ENCODE peak calls at places on chromosomes 11 and 22, in eight cellular contexts. M is NB4, E is GM12878, P is A549, X is H1, I is endothelial cell of umbilical vein, C is K562, F is SK-N-SH. H is an unnamed sample.

GRCh38 chr11:797300-798092 is 585 bp downstream of the SLC25A22 start:
- DNase-seq in P (peak), X (peak), C (peak), M (peak), I (peak), E (no peak), F (peak), H (peak)

GRCh38 chr22:29820941-29821789 is 16.9 kb downstream of the ASCC2 start:
- DNase-seq in M (peak), C (peak), I (peak), P (peak), X (no peak), E (peak), F (peak), H (peak)

GRCh38 chr11:76077575-76078150 is 128.6 kb downstream of the WNT11 start:
- DNase-seq in P (no peak), E (no peak), M (peak), C (no peak), F (no peak), X (no peak), I (peak), H (no peak)

GRCh38 chr22:30444632-30445437 is 19.3 kb downstream of the MTFP1 start:
- DNase-seq in P (peak), C (peak), M (peak), E (no peak), I (peak), F (peak), X (peak), H (peak)

GRCh38 chr22:30523646-30524489 is 18.4 kb upstream of the SEC14L4 start:
- DNase-seq in C (no peak), M (peak), X (no peak), I (no peak), F (no peak), E (no peak), P (no peak), H (no peak)

GRCh38 chr22:20970939-20971657 is 4.0 kb downstream of the AIFM3 start:
- DNase-seq in P (no peak), I (no peak), X (no peak), F (no peak), E (no peak), C (no peak), M (no peak), H (no peak)

GRCh38 chr11:79039122-79039521 is 401.7 kb downstream of the TENM4 start:
- DNase-seq in F (no peak), C (no peak), M (no peak), I (no peak), X (no peak), E (no peak), P (no peak), H (no peak)

GRCh38 chr11:106998126-106998525 is 20.1 kb downstream of the GUCY1A2 start:
- DNase-seq in M (no peak), C (no peak), X (no peak), I (no peak), F (no peak), E (no peak), P (no peak), H (no peak)

GRCh38 chr11:13206086-13206640 is 71.4 kb upstream of the BMAL1 start:
- DNase-seq in I (no peak), F (no peak), X (no peak), P (no peak), M (no peak), C (no peak), E (no peak), H (no peak)

GRCh38 chr11:104531075-104531474 is 367.1 kb upstream of the PDGFD start:
- DNase-seq in I (peak), P (peak), F (no peak), C (no peak), M (peak), E (no peak), X (no peak), H (peak)

GRCh38 chr22:31346733-31347250 is 646 bp upstream of the PATZ1 start:
- DNase-seq in X (no peak), C (peak), P (peak), I (peak), E (no peak), M (peak), F (peak), H (peak)

GRCh38 chr11:60950024-60950423 is 2.0 kb downstream of the SLC15A3 start:
- DNase-seq in X (no peak), F (no peak), C (no peak), M (no peak), E (no peak), P (no peak), I (no peak), H (no peak)
- H3K4me3 ChIP-seq in X (no peak), F (no peak), C (no peak), M (no peak), E (peak), P (no peak), I (no peak), H (no peak)

DNA sequence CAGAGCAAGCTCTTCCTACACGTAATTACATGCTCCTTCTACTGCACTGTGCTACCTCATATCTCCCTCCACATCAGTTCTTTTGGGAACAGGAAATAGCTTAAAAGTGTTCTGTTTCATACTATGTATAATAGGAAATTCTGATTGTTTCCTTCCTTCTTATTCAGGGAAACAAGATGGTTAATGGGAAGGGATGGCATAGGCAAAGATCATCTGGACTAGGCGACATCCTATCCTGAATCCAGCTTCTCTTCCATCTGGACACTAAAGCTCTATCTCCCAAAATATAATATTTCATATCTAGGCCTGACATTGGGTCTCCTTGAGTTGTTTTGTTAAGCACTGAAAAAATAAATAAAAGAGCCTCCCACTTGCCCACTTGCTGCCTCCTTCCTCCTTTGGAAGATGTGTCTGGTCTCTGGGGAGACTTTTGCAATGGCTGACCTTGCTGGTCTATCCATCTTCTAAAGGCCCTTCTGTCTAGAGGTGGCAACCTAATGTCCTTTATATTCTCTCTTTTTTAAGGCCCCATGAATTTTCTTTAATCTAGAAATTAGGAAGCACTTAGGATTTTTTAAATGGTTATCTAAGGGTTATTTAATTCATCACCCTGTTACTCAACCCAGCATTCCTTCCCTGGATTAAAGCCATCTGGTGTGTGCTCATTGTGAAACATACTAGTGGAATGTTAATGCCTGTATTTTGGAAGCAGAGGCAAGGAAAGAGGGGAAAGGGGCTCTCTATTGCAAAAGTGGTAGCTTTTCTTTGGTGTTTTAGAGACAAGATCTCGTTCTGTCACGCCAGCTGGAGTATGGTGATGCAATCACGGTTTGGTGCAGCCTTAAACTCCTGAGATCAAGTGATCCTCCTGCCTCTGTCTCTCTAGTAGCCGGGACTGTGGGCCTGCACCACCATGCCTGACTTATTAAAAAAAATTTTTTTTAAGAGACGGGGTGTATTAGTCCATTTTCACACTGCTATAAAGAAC is 20.6 kb downstream of the CLMP start:
- DNase-seq in I (no peak), P (no peak), M (peak), E (no peak), X (no peak), F (no peak), C (no peak), H (no peak)
- TF ChIP-seq MAX in I (no peak), P (no peak), M (no peak), E (no peak), X (no peak), F (peak), C (no peak), H (no peak)

GRCh38 chr11:46341454-46341853 is 5.8 kb upstream of the DGKZ start:
- DNase-seq in P (no peak), M (no peak), F (no peak), I (no peak), X (no peak), E (no peak), C (no peak), H (no peak)

GRCh38 chr11:46338636-46338987 is 8.7 kb upstream of the DGKZ start:
- DNase-seq in P (no peak), I (no peak), C (no peak), E (no peak), X (no peak), F (no peak), M (no peak), H (no peak)

GRCh38 chr11:46337626-46338345 is 9.5 kb upstream of the DGKZ start:
- DNase-seq in E (no peak), X (no peak), I (no peak), F (no peak), M (peak), C (peak), P (no peak), H (no peak)

GRCh38 chr11:46338988-46339666 is 8.1 kb upstream of the DGKZ start:
- DNase-seq in F (no peak), C (no peak), M (no peak), E (no peak), I (no peak), X (peak), P (no peak), H (no peak)

DNA sequence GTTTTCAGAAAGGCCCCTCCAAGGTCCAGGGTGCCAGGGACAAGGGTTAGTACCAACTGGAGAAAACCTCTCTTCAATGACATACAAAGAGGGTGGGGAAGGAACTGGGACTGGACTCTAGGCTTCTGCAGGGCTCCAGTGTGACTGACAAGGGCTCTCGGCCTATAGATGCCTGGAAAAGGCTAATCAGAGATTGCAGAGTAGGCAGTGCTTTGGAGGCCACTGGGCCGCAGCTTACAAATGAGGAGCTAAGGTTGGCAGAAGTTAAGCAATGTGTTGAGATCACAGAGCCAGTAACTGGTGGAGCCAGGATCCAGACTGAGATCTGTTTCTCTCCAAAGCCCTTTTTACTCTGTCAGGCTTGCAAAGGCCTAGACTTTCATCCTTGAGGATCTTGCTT is 7.4 kb upstream of the DGKZ start:
- DNase-seq in C (no peak), F (no peak), M (peak), E (no peak), I (no peak), P (no peak), X (no peak), H (no peak)
- H3K4me3 ChIP-seq in C (no peak), F (no peak), M (no peak), E (no peak), I (no peak), P (no peak), X (peak), H (no peak)

GRCh38 chr11:28117712-28118111 is 9.5 kb downstream of the METTL15 start:
- DNase-seq in I (no peak), M (no peak), C (no peak), E (no peak), P (no peak), F (no peak), X (no peak), H (no peak)

GRCh38 chr11:28123151-28123571 is 15.0 kb downstream of the METTL15 start:
- DNase-seq in F (no peak), M (peak), P (no peak), I (peak), E (no peak), X (no peak), C (no peak), H (peak)
- TF ChIP-seq MAX in F (no peak), M (no peak), P (no peak), I (no peak), E (no peak), X (no peak), C (no peak), H (no peak)

DNA sequence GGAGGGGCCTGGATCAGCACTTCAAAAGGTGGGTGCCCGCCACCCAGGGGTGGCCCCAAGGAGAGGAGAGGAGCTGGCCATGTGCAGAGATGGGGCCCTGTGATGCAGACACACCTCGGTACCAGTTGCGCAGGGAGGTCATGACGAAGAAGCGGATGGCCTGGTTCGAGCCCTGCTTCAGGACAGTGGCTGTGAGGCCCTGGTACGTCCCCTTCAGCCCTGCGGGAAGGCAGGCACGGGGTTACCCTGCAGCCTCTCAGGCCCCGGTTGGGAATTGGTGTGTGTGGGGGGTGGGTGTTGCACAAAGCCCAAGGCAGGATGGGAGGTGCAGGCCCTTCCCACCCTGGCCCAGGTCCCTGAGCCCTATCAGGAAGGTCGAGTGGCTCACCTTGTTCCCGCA is 1.8 kb downstream of the SLC25A1 start:
- DNase-seq in E (no peak), I (no peak), C (no peak), P (no peak), F (no peak), X (no peak), M (peak), H (no peak)
- H3K4me3 ChIP-seq in E (peak), I (no peak), C (peak), P (no peak), F (peak), X (no peak), M (no peak), H (peak)